ENCODE peak calls at places on chromosomes 3 and 15, in nine cellular contexts. One of them, this sample, is unnamed.

GRCh38 chr15:38860253-38860652 is 295.6 kb upstream of the RASGRP1 start:
- DNase-seq in NCI-H1417: no peak
- DNase-seq in AG08396: no peak
- DNase-seq in endothelial cell of umbilical vein: no peak
- DNase-seq in WTC11: no peak
- DNase-seq in DMS53: no peak
- DNase-seq in upper lobe of left lung: no peak
- DNase-seq in stimulated activated CD4-positive, alpha-beta T cell treated with anti-CD3 and anti-CD28 coated beads, Interleukin-4, amount 100 ng/mL, for 48 hours: no peak
- DNase-seq in ELR: no peak
- DNase-seq in this sample: no peak

GRCh38 chr15:90072978-90073640 is 29.2 kb downstream of the IDH2 start:
- DNase-seq in DMS53: no peak
- DNase-seq in stimulated activated CD4-positive, alpha-beta T cell treated with anti-CD3 and anti-CD28 coated beads, Interleukin-4, amount 100 ng/mL, for 48 hours: no peak
- DNase-seq in WTC11: no peak
- DNase-seq in endothelial cell of umbilical vein: no peak
- DNase-seq in ELR: no peak
- DNase-seq in AG08396: no peak
- DNase-seq in NCI-H1417: no peak
- DNase-seq in upper lobe of left lung: no peak
- DNase-seq in this sample: no peak

GRCh38 chr15:28894631-28895030 is 8.9 kb downstream of the APBA2 start:
- DNase-seq in stimulated activated CD4-positive, alpha-beta T cell treated with anti-CD3 and anti-CD28 coated beads, Interleukin-4, amount 100 ng/mL, for 48 hours: no peak
- DNase-seq in WTC11: no peak
- DNase-seq in ELR: no peak
- DNase-seq in DMS53: no peak
- DNase-seq in endothelial cell of umbilical vein: no peak
- DNase-seq in upper lobe of left lung: no peak
- DNase-seq in AG08396: no peak
- DNase-seq in NCI-H1417: no peak
- DNase-seq in this sample: no peak

GRCh38 chr3:47028146-47028545 is 48.7 kb downstream of the NBEAL2 start:
- DNase-seq in WTC11: no peak
- DNase-seq in AG08396: no peak
- DNase-seq in DMS53: no peak
- DNase-seq in NCI-H1417: no peak
- DNase-seq in stimulated activated CD4-positive, alpha-beta T cell treated with anti-CD3 and anti-CD28 coated beads, Interleukin-4, amount 100 ng/mL, for 48 hours: no peak
- DNase-seq in endothelial cell of umbilical vein: no peak
- DNase-seq in upper lobe of left lung: no peak
- DNase-seq in ELR: no peak
- DNase-seq in this sample: no peak

GRCh38 chr3:24923565-24923964 is 428.9 kb upstream of the THRB start:
- DNase-seq in upper lobe of left lung: no peak
- DNase-seq in AG08396: no peak
- DNase-seq in ELR: no peak
- DNase-seq in stimulated activated CD4-positive, alpha-beta T cell treated with anti-CD3 and anti-CD28 coated beads, Interleukin-4, amount 100 ng/mL, for 48 hours: no peak
- DNase-seq in NCI-H1417: no peak
- DNase-seq in WTC11: no peak
- DNase-seq in endothelial cell of umbilical vein: no peak
- DNase-seq in DMS53: peak
- DNase-seq in this sample: no peak

GRCh38 chr3:101065962-101066361 is 72.7 kb upstream of the ABI3BP start:
- DNase-seq in stimulated activated CD4-positive, alpha-beta T cell treated with anti-CD3 and anti-CD28 coated beads, Interleukin-4, amount 100 ng/mL, for 48 hours: no peak
- DNase-seq in upper lobe of left lung: no peak
- DNase-seq in AG08396: peak
- DNase-seq in DMS53: no peak
- DNase-seq in NCI-H1417: no peak
- DNase-seq in ELR: peak
- DNase-seq in WTC11: no peak
- DNase-seq in endothelial cell of umbilical vein: peak
- DNase-seq in this sample: no peak

GRCh38 chr3:150740733-150741496 is 22.1 kb downstream of the SIAH2 start:
- DNase-seq in WTC11: no peak
- DNase-seq in stimulated activated CD4-positive, alpha-beta T cell treated with anti-CD3 and anti-CD28 coated beads, Interleukin-4, amount 100 ng/mL, for 48 hours: no peak
- DNase-seq in endothelial cell of umbilical vein: no peak
- DNase-seq in DMS53: no peak
- DNase-seq in upper lobe of left lung: no peak
- DNase-seq in AG08396: no peak
- DNase-seq in ELR: no peak
- DNase-seq in NCI-H1417: no peak
- DNase-seq in this sample: no peak

GRCh38 chr3:195054311-195054710 is 216.6 kb downstream of the XXYLT1 start:
- DNase-seq in AG08396: no peak
- DNase-seq in ELR: no peak
- DNase-seq in endothelial cell of umbilical vein: no peak
- DNase-seq in stimulated activated CD4-positive, alpha-beta T cell treated with anti-CD3 and anti-CD28 coated beads, Interleukin-4, amount 100 ng/mL, for 48 hours: no peak
- DNase-seq in upper lobe of left lung: no peak
- DNase-seq in DMS53: no peak
- DNase-seq in NCI-H1417: no peak
- DNase-seq in WTC11: no peak
- DNase-seq in this sample: no peak

GRCh38 chr3:53071882-53072431 is 26.1 kb upstream of the SFMBT1 start:
- DNase-seq in upper lobe of left lung: no peak
- DNase-seq in DMS53: no peak
- DNase-seq in endothelial cell of umbilical vein: no peak
- DNase-seq in WTC11: peak
- DNase-seq in AG08396: no peak
- DNase-seq in NCI-H1417: no peak
- DNase-seq in stimulated activated CD4-positive, alpha-beta T cell treated with anti-CD3 and anti-CD28 coated beads, Interleukin-4, amount 100 ng/mL, for 48 hours: no peak
- DNase-seq in ELR: no peak
- DNase-seq in this sample: no peak

GRCh38 chr15:77497108-77497737 is 76.5 kb downstream of the HMG20A start:
- DNase-seq in DMS53: no peak
- DNase-seq in AG08396: peak
- DNase-seq in endothelial cell of umbilical vein: no peak
- DNase-seq in upper lobe of left lung: peak
- DNase-seq in ELR: peak
- DNase-seq in stimulated activated CD4-positive, alpha-beta T cell treated with anti-CD3 and anti-CD28 coated beads, Interleukin-4, amount 100 ng/mL, for 48 hours: no peak
- DNase-seq in WTC11: peak
- DNase-seq in NCI-H1417: peak
- DNase-seq in this sample: peak

GRCh38 chr15:52636459-52636858 is 42.7 kb downstream of the ATOSA start:
- DNase-seq in DMS53: no peak
- DNase-seq in ELR: no peak
- DNase-seq in NCI-H1417: no peak
- DNase-seq in stimulated activated CD4-positive, alpha-beta T cell treated with anti-CD3 and anti-CD28 coated beads, Interleukin-4, amount 100 ng/mL, for 48 hours: no peak
- DNase-seq in upper lobe of left lung: no peak
- DNase-seq in endothelial cell of umbilical vein: no peak
- DNase-seq in AG08396: peak
- DNase-seq in WTC11: no peak
- DNase-seq in this sample: no peak

This sample was measured in COR-L47.